ENCODE peak calls at places on chromosomes 3 and 15, in four cellular contexts. J is cardiac muscle cell, B is DND-41, S is uterus. F is an unnamed sample.

GRCh38 chr3:113428581-113428980 is 12.7 kb downstream of the CFAP44 start:
- DNase-seq in J (no peak), B (no peak), S (no peak), F (no peak)

GRCh38 chr3:146544929-146545528 is 622 bp upstream of the PLSCR1 start:
- DNase-seq in J (no peak), B (no peak), S (no peak), F (no peak)

GRCh38 chr3:140319801-140320200 is 358.1 kb upstream of the TRIM42 start:
- DNase-seq in J (no peak), B (no peak), S (no peak), F (no peak)

GRCh38 chr15:52737720-52738119 is 52.4 kb downstream of the ONECUT1 start:
- DNase-seq in J (no peak), B (no peak), S (no peak), F (no peak)

GRCh38 chr3:184322731-184323487 is 8.5 kb downstream of the EIF4G1 start:
- DNase-seq in J (no peak), B (no peak), S (peak; percentile 61), F (peak; percentile 85)

GRCh38 chr3:131526801-131527347 is 24.1 kb upstream of the MRPL3 start:
- DNase-seq in J (peak; percentile 46), B (no peak), S (no peak), F (no peak)

GRCh38 chr3:127578802-127579201 is 11.7 kb downstream of the TPRA1 start:
- DNase-seq in J (no peak), B (no peak), S (no peak), F (no peak)

GRCh38 chr3:54243262-54243931 is 121.0 kb downstream of the CACNA2D3 start:
- DNase-seq in J (no peak), B (no peak), S (no peak), F (no peak)

GRCh38 chr15:98753726-98754125 is 105.4 kb downstream of the IGF1R start:
- DNase-seq in J (no peak), B (no peak), S (no peak), F (no peak)

GRCh38 chr3:24853685-24854341 is 359.2 kb upstream of the THRB start:
- DNase-seq in J (no peak), B (no peak), S (no peak), F (no peak)

GRCh38 chr15:36590838-36591237 is 11.4 kb downstream of the CDIN1 start:
- DNase-seq in J (no peak), B (no peak), S (no peak), F (no peak)

DNA sequence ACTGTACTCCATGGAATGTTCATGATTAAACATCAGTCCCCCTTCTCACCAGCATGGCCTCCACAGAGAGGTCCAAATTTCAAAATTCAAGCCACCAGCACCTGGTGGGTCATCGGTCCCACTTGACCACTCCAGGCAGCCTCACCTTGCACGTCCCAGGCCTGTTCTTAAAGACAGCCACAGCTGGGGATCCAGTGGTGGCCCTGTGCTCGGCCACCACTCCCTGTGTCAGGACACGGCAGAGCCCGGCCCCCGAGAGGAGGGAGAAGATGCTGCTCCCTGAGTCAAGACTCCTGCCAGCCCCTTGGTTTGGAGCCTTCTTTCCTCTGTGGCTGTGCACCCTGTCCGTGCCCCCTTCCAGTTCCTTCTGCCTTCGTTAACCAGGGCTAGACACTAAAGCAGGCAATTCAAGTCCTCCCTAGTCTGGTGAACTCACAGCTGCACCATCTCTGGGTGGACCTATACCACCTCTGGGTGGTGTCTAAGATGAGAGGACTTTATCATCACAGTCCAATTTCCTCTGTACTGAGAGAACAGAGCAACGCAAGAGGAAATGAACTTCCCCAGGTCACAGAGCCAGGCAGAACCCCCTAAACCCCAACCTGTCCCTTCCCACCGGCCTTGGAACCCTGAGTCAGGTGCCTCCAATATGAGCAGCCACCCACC is 97.1 kb downstream of the MEGF11 start:
- DNase-seq in J (no peak), B (no peak), S (no peak), F (no peak)
- H3K27ac ChIP-seq in J (no peak overlapping the region), B (no peak overlapping the region), S (no peak overlapping the region), F (no peak overlapping the region)

GRCh38 chr3:494190-494589 is 297.6 kb downstream of the CHL1 start:
- DNase-seq in J (no peak), B (no peak), S (no peak), F (no peak)

GRCh38 chr3:487580-487979 is 291.0 kb downstream of the CHL1 start:
- DNase-seq in J (no peak), B (no peak), S (no peak), F (no peak)

DNA sequence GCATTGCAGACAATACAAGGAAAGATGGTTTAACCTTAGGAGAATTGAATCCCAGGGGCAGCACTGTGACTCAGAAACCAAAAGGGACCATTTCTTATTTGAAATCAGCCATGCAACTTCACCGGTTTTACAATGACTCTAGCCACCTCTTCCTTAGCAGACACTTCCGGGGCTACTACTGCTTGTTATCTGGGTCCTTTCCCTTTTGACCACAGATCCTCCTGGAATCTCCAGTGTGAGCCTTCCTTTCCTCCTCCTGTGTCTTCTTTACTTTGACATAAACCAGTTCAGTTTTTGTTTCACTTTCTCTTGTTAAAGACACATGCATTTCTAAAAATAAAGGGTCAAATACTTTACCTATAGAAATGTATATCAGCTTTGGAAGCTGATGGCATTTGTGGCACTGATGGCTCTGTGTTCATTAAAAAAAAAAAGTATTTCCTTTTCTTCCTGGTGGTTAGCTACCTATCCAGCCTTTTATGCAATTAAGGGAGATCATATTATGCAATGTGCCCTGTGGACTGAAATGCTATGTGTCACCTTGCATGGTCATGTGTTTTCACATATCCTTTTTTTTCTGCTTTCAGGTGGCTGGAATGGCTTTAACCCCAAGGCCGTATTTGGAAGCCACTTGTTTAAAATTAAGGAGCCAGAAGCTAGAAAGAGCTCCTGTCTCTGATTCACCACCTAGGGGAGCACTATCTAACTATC is 296.2 kb downstream of the CHL1 start:
- DNase-seq in J (no peak), B (no peak), S (no peak), F (no peak)
- H3K4me3 ChIP-seq in J (no peak overlapping the region), B (no peak overlapping the region), S (no peak overlapping the region), F (no peak overlapping the region)

GRCh38 chr3:134337511-134338200 is 36.6 kb downstream of the AMOTL2 start:
- DNase-seq in J (no peak), B (no peak), S (peak; percentile 6), F (no peak)

GRCh38 chr3:134334901-134335280 is 39.4 kb downstream of the AMOTL2 start:
- DNase-seq in J (no peak), B (no peak), S (no peak), F (no peak)

GRCh38 chr3:134337071-134337482 is 37.2 kb downstream of the AMOTL2 start:
- DNase-seq in J (no peak), B (no peak), S (peak; percentile 15), F (no peak)

GRCh38 chr3:134338201-134338512 is 36.1 kb downstream of the AMOTL2 start:
- DNase-seq in J (no peak), B (no peak), S (no peak), F (no peak)

DNA sequence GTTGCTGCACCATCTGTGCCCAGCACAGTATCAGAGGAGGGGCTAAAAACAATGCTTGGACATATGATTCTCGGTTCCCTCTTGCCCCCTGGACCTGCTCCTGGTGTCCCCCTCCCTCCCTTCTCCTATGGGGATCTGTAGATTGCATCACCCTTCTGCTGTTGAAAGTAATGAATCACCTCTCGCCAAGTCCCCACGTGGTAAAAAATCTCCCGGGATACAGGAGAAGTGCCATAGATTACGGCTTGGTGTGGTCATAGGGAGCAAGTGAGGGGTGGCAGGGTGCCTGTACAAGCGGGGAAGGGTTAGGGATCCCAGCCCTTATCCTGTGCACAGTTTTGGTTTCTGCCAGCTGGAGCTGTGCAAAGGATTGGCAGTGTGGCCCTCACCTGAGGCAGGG is 37.7 kb downstream of the AMOTL2 start:
- DNase-seq in J (no peak), B (no peak), S (peak; percentile 38), F (peak; percentile 87)
- H3K4me1 ChIP-seq in J (peaks cover 17% of the 10 kb centered on the region), B (no peaks in the 10 kb centered on the region), S (peaks cover 18% of the 10 kb centered on the region), F (peaks cover 96% of the 10 kb centered on the region)

GRCh38 chr3:123648696-123649405 is 64.0 kb upstream of the HACD2 start:
- DNase-seq in J (no peak), B (no peak), S (no peak), F (no peak)

GRCh38 chr3:123655400-123655799 is 70.5 kb upstream of the HACD2 start:
- DNase-seq in J (no peak), B (no peak), S (no peak), F (peak; percentile 67)

GRCh38 chr3:123651449-123652345 is 66.8 kb upstream of the HACD2 start:
- DNase-seq in J (no peak), B (no peak), S (no peak), F (no peak)

GRCh38 chr3:123650101-123650500 is 65.2 kb upstream of the HACD2 start:
- DNase-seq in J (no peak), B (no peak), S (no peak), F (no peak)

DNA sequence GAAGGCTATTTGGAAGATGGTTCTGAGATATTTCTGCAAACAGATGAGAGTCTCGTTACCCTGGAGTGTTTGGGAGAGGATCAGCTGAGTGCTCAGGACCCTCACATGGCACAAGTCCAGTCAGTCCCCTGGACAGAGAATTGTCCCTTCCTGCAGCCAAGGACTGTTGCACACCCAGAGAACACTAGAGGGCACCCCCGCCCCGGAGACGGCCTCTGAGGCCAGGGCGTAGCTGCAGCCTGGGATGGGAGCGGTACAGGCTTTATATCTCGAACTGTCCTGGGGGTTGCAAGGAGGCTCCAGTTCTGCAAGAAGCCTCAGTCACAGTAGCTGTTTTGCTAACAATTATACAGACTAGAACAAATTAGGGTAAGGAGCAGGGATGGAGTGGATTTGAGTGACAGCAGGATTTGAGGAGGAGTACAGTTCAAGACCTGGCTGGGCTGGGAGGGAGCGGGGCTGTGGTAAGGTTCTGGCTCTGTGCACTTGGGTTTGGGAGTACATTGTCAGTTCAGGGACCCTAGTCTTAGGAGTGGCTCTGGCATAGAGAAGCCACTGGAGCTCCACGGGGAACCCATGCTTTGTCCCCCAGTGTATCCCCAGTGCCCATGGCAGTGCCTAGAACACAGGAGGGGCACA is 67.6 kb upstream of the HACD2 start:
- DNase-seq in J (peak; percentile 84), B (peak; percentile 26), S (peak; percentile 86), F (peak; percentile 83)
- H3K27ac ChIP-seq in J (no peak overlapping the region), B (no peak overlapping the region), S (peak overlapping the region; percentile 93), F (peak overlapping the region; percentile 94)

GRCh38 chr3:88192631-88193030 is 42.9 kb downstream of the C3orf38 start:
- DNase-seq in J (no peak), B (no peak), S (no peak), F (no peak)

GRCh38 chr3:88189361-88189810 is 39.6 kb downstream of the C3orf38 start:
- DNase-seq in J (no peak), B (no peak), S (no peak), F (no peak)

GRCh38 chr3:88192010-88192409 is 42.3 kb downstream of the C3orf38 start:
- DNase-seq in J (no peak), B (no peak), S (no peak), F (no peak)

GRCh38 chr3:88188436-88188835 is 38.7 kb downstream of the C3orf38 start:
- DNase-seq in J (no peak), B (no peak), S (no peak), F (no peak)
- H3K4me3 ChIP-seq in J (no peak overlapping the region), B (no peak overlapping the region), S (no peak overlapping the region), F (no peak overlapping the region)

GRCh38 chr3:46986055-46986730 is 6.7 kb downstream of the NBEAL2 start:
- DNase-seq in J (no peak), B (no peak), S (no peak), F (no peak)
- H3K4me1 ChIP-seq in J (peaks cover 10% of the 10 kb centered on the region), B (peaks cover 71% of the 10 kb centered on the region), S (no peaks in the 10 kb centered on the region), F (no peaks in the 10 kb centered on the region)

GRCh38 chr15:67108122-67108871 is 42.9 kb downstream of the SMAD3 start:
- DNase-seq in J (no peak), B (no peak), S (no peak), F (no peak)
- H3K27ac ChIP-seq in J (no peak overlapping the region), B (no peak overlapping the region), S (peak overlapping the region; percentile 73), F (peak overlapping the region; percentile 61)

F was measured in tibial artery.